ENCODE peak calls at places on chromosomes 4 and X, in seven cellular contexts. O is CD8-positive, alpha-beta T cell; T is mucosa of descending colon; M is left lung; P is AG10803; D is lower lobe of right lung; W is Caco-2. E is an unnamed sample.

GRCh38 chr4:56086073-56086521 is 137.4 kb downstream of the CEP135 start:
- DNase-seq in O (no peak), T (no peak), M (no peak), P (no peak), D (no peak), W (no peak), E (peak)

GRCh38 chr4:45284400-45285085 is 558.2 kb upstream of the GNPDA2 start:
- DNase-seq in O (no peak), T (peak), M (peak), P (no peak), D (peak), W (no peak), E (no peak)

GRCh38 chrX:3345281-3346081 is 971 bp downstream of the MXRA5 start:
- DNase-seq in O (no peak), T (peak), M (peak), P (peak), D (peak), W (no peak), E (no peak)

GRCh38 chrX:63551856-63552255 is 200.7 kb upstream of the SPIN4 start:
- DNase-seq in O (no peak), T (no peak), M (no peak), P (no peak), D (no peak), W (no peak), E (no peak)

GRCh38 chrX:3044196-3044595 is 2.9 kb downstream of the ARSF start:
- DNase-seq in O (no peak), T (no peak), M (no peak), P (no peak), D (no peak), W (no peak), E (no peak)

GRCh38 chr4:15162046-15162445 is 159.8 kb downstream of the CPEB2 start:
- DNase-seq in O (no peak), T (no peak), M (no peak), P (no peak), D (no peak), W (no peak), E (no peak)

GRCh38 chrX:154490021-154490413 is 412 bp downstream of the SLC10A3 start:
- DNase-seq in O (peak), T (peak), M (no peak), P (peak), D (no peak), W (peak), E (no peak)

GRCh38 chrX:3181846-3182245 is 140.6 kb downstream of the ARSF start:
- DNase-seq in O (no peak), T (no peak), M (no peak), P (peak), D (no peak), W (no peak), E (no peak)

GRCh38 chr4:142696334-142697122 is 149.6 kb downstream of the INPP4B start:
- DNase-seq in O (no peak), T (no peak), M (no peak), P (no peak), D (no peak), W (no peak), E (no peak)

GRCh38 chrX:120736989-120737388 is 107.1 kb upstream of the C1GALT1C1 start:
- DNase-seq in O (no peak), T (no peak), M (no peak), P (no peak), D (no peak), W (no peak), E (no peak)

GRCh38 chr4:99383833-99384392 is 31.4 kb upstream of the ADH1C start:
- DNase-seq in O (no peak), T (no peak), M (no peak), P (peak), D (no peak), W (no peak), E (peak)

GRCh38 chrX:123267220-123267619 is 83.1 kb downstream of the GRIA3 start:
- DNase-seq in O (no peak), T (no peak), M (no peak), P (peak), D (no peak), W (no peak), E (peak)

GRCh38 chrX:153049093-153049492 is 7.2 kb upstream of the PNMA3 start:
- DNase-seq in O (no peak), T (no peak), M (no peak), P (no peak), D (no peak), W (no peak), E (no peak)

GRCh38 chr4:7073526-7074390 is 5.9 kb upstream of the GRPEL1 start:
- DNase-seq in O (no peak), T (no peak), M (peak), P (peak), D (no peak), W (peak), E (no peak)

GRCh38 chr4:2350982-2351381 is 67.5 kb downstream of the ZFYVE28 start:
- DNase-seq in O (no peak), T (no peak), M (no peak), P (no peak), D (peak), W (no peak), E (no peak)

GRCh38 chr4:150135134-150135773 is 57.0 kb downstream of the DCLK2 start:
- DNase-seq in O (no peak), T (no peak), M (no peak), P (no peak), D (no peak), W (no peak), E (no peak)

GRCh38 chr4:48778431-48779094 is 1.5 kb downstream of the FRYL start:
- DNase-seq in O (no peak), T (no peak), M (no peak), P (peak), D (no peak), W (peak), E (no peak)

DNA sequence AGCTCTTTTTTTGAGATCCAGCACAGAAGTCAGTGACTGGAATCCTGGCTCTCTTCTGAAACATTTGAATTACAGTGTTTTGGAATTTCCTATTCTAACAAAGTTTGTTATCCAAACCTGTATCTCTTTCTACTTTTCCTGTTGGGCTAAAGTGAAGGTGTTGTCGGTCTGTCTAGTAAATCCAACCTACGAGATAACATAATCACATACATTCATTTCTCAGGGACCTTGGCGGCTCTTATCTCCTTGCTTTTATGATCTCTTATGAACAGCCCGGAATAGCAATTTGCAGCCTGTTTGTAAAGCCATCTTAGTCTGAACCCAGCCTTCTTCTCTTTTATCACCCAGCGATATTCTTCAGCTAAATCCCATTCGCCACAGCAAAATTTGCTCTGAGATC is 14.5 kb downstream of the PPARGC1A start:
- DNase-seq in O (no peak), T (no peak), M (no peak), P (no peak), D (no peak), W (no peak), E (no peak)
- H3K4me3 ChIP-seq in O (no peak), T (no peak), M (no peak), P (no peak), D (no peak), W (no peak), E (no peak)

DNA sequence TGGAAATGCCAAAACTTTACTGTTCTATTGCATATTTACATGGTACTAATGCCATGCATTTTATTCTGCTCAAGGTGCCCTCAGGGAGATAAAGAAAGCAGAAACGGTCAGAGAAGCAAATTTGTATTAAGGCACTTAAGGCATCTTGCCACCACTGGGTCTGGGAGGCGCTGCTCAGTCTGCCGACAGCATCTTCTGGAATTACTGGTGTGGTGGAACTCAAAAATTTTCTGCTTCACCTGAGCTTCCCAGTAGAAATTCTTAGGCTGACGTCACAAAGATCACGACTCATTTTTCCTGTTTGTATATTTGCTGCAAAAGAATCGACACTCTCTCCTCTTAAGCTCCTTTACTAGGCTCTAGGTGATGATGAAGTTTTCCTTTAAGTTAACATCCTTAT is 3.0 kb downstream of the RASSF6 start:
- DNase-seq in O (no peak), T (no peak), M (no peak), P (no peak), D (no peak), W (no peak), E (no peak)
- H3K4me3 ChIP-seq in O (no peak), T (no peak), M (no peak), P (no peak), D (no peak), W (no peak), E (no peak)

GRCh38 chr4:88115587-88115986 is 42.9 kb downstream of the ABCG2 start:
- DNase-seq in O (no peak), T (no peak), M (no peak), P (no peak), D (no peak), W (no peak), E (no peak)

DNA sequence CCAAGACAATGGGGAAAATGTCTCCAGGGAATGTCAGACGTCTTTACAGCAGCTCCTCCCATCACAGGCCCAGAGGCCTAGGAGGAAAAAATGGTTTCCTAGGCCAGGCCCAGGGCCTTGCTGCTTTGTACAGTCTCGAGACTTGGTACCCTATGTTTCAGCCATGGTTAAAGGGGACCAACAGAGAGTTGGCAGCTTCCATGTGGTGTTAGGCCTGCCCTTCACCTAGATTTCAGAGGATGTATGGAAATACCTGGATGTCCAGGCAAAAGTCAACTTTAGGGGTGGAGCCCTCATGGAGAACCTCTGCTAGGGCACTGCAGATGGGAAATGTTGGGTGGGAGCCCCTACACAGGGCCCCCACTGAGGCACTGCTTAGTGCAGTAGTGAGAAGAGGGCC is 38.5 kb downstream of the ABCG2 start:
- DNase-seq in O (no peak), T (no peak), M (no peak), P (no peak), D (no peak), W (no peak), E (no peak)
- H3K4me3 ChIP-seq in O (no peak), T (no peak), M (no peak), P (no peak), D (no peak), W (no peak), E (no peak)

GRCh38 chrX:99266255-99266654 is 1143.8 kb downstream of the PCDH19 start:
- DNase-seq in O (no peak), T (no peak), M (no peak), P (no peak), D (no peak), W (no peak), E (no peak)

DNA sequence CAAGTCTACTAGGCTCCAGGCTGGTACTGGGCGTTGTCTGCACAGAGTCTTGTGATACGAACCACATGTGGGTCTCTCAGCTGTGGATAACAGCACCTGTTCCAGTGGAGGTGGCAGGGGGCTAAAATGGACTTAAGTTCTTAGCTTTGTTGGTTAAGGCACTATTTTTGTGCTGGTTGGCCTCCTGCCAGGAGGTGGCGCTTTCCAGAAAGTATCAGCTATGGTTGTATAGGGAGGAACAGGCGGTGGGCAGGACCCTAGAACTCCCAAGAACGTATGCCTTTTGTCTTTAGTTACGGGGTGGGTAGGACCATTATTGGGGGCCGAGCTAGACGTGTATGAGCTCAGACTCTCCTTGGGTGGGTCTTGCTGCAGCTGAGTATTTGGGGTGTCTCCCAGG is 1138.4 kb downstream of the PCDH19 start:
- DNase-seq in O (no peak), T (no peak), M (no peak), P (no peak), D (no peak), W (no peak), E (no peak)
- H3K4me3 ChIP-seq in O (no peak), T (no peak), M (no peak), P (no peak), D (no peak), W (no peak), E (no peak)

GRCh38 chrX:136210243-136210642 is 41.0 kb downstream of the MAP7D3 start:
- DNase-seq in O (no peak), T (no peak), M (no peak), P (no peak), D (no peak), W (no peak), E (no peak)
- H3K4me3 ChIP-seq in O (no peak), T (no peak), M (no peak), P (no peak), D (no peak), W (no peak), E (no peak)

GRCh38 chrX:85590638-85591037 is 211.2 kb upstream of the POF1B start:
- DNase-seq in O (no peak), T (no peak), M (no peak), P (no peak), D (no peak), W (peak), E (no peak)
- H3K4me3 ChIP-seq in O (no peak), T (no peak), M (no peak), P (no peak), D (no peak), W (no peak), E (no peak)

GRCh38 chrX:130734713-130735112 is 168.3 kb downstream of the ENOX2 start:
- DNase-seq in O (no peak), T (no peak), M (no peak), P (no peak), D (no peak), W (no peak), E (no peak)
- H3K4me3 ChIP-seq in O (no peak), T (no peak), M (no peak), P (no peak), D (no peak), W (no peak), E (no peak)

GRCh38 chrX:79082886-79083285 is 61.6 kb upstream of the GPR174 start:
- DNase-seq in O (no peak), T (no peak), M (no peak), P (no peak), D (no peak), W (no peak), E (no peak)

GRCh38 chrX:79084923-79085322 is 59.6 kb upstream of the GPR174 start:
- DNase-seq in O (no peak), T (no peak), M (no peak), P (no peak), D (no peak), W (no peak), E (no peak)

GRCh38 chrX:79079477-79079876 is 65.0 kb upstream of the GPR174 start:
- DNase-seq in O (no peak), T (no peak), M (no peak), P (no peak), D (no peak), W (no peak), E (no peak)

GRCh38 chrX:79080131-79080530 is 64.4 kb upstream of the GPR174 start:
- DNase-seq in O (no peak), T (no peak), M (no peak), P (peak), D (no peak), W (no peak), E (peak)

GRCh38 chrX:79081895-79082512 is 62.5 kb upstream of the GPR174 start:
- DNase-seq in O (peak), T (no peak), M (no peak), P (peak), D (no peak), W (peak), E (peak)
- H3K4me3 ChIP-seq in O (no peak), T (no peak), M (no peak), P (no peak), D (no peak), W (no peak), E (no peak)

GRCh38 chr4:169266661-169267060 is 4.1 kb downstream of the SH3RF1 start:
- DNase-seq in O (no peak), T (no peak), M (no peak), P (peak), D (no peak), W (no peak), E (no peak)
- H3K4me3 ChIP-seq in O (no peak), T (no peak), M (no peak), P (peak), D (peak), W (no peak), E (no peak)

E was measured in skeletal muscle cell.